ENCODE peak calls at places on chromosomes 6 and 20, in eight cellular contexts. L is SHP77, H is heart left ventricle, B is germinal center, I is NAMALWA, Y is AG08396, V is nucleus accumbens, J is glutamatergic neuron. G is an unnamed sample.

GRCh38 chr20:41366546-41367392 is at the start of gene EMILIN3:
- DNase-seq in L (no peak), H (no peak), B (no peak), I (no peak), Y (no peak), V (no peak), J (peak; percentile 72), G (peak; percentile 71)

GRCh38 chr6:156398371-156398770 is 378.8 kb upstream of the ARID1B start:
- DNase-seq in L (no peak), H (no peak), B (no peak), I (no peak), Y (no peak), V (no peak), J (no peak), G (no peak)

GRCh38 chr20:37414133-37414532 is 68.2 kb downstream of the SRC start:
- DNase-seq in L (no peak), H (no peak), B (no peak), I (no peak), Y (no peak), V (peak; percentile 51), J (no peak), G (no peak)

GRCh38 chr6:108288742-108289141 is 6.1 kb upstream of the AFG1L start:
- DNase-seq in L (no peak), H (no peak), B (no peak), I (no peak), Y (no peak), V (no peak), J (no peak), G (no peak)

GRCh38 chr6:81766482-81767069 is 14.1 kb upstream of the TENT5A start:
- DNase-seq in L (no peak), H (no peak), B (no peak), I (no peak), Y (peak; percentile 16), V (no peak), J (no peak), G (no peak)

GRCh38 chr6:166996406-166996805 is 2.8 kb upstream of the CEP43 start:
- DNase-seq in L (no peak), H (no peak), B (no peak), I (no peak), Y (no peak), V (no peak), J (no peak), G (no peak)

GRCh38 chr6:144094731-144095133 is 641 bp downstream of the SF3B5 start:
- DNase-seq in L (no peak), H (no peak), B (no peak), I (peak; percentile 5), Y (no peak), V (no peak), J (no peak), G (no peak)

GRCh38 chr20:58711266-58712051 is 18.9 kb downstream of the NPEPL1 start:
- DNase-seq in L (no peak), H (no peak), B (no peak), I (no peak), Y (peak; percentile 4), V (no peak), J (no peak), G (peak; percentile 45)

GRCh38 chr6:41965429-41966213 is 24.0 kb upstream of the CCND3 start:
- DNase-seq in L (no peak), H (no peak), B (no peak), I (no peak), Y (no peak), V (no peak), J (no peak), G (no peak)

GRCh38 chr20:39103305-39103704 is 141.2 kb downstream of the DHX35 start:
- DNase-seq in L (no peak), H (no peak), B (no peak), I (no peak), Y (no peak), V (no peak), J (no peak), G (no peak)

GRCh38 chr6:36590237-36590636 is 3.9 kb upstream of the SRSF3 start:
- DNase-seq in L (no peak), H (no peak), B (no peak), I (no peak), Y (peak; percentile 80), V (no peak), J (no peak), G (no peak)

GRCh38 chr6:106547556-106547955 is 81.7 kb downstream of the RTN4IP1 start:
- DNase-seq in L (no peak), H (no peak), B (no peak), I (no peak), Y (no peak), V (no peak), J (no peak), G (no peak)

GRCh38 chr6:56868687-56869086 is 86.2 kb upstream of the BEND6 start:
- DNase-seq in L (peak; percentile 13), H (no peak), B (no peak), I (no peak), Y (no peak), V (no peak), J (no peak), G (no peak)

GRCh38 chr6:107629545-107630147 is 139.7 kb downstream of the SOBP start:
- DNase-seq in L (peak; percentile 31), H (no peak), B (no peak), I (no peak), Y (no peak), V (no peak), J (no peak), G (no peak)

GRCh38 chr6:147055821-147056392 is 148.3 kb upstream of the STXBP5 start:
- DNase-seq in L (no peak), H (no peak), B (no peak), I (no peak), Y (no peak), V (no peak), J (no peak), G (no peak)

GRCh38 chr20:9344080-9344920 is 170.1 kb upstream of the LAMP5 start:
- DNase-seq in L (no peak), H (peak; percentile 38), B (no peak), I (no peak), Y (peak; percentile 12), V (no peak), J (no peak), G (no peak)

GRCh38 chr6:30219244-30219643 is 6.0 kb upstream of the TRIM26 start:
- DNase-seq in L (peak; percentile 63), H (no peak), B (peak; percentile 50), I (peak; percentile 79), Y (peak; percentile 70), V (peak; percentile 50), J (no peak), G (no peak)

GRCh38 chr6:39048481-39049399 is at the start of gene GLP1R:
- DNase-seq in L (no peak), H (no peak), B (peak; percentile 13), I (no peak), Y (no peak), V (no peak), J (peak; percentile 46), G (no peak)

GRCh38 chr6:134379086-134379485 is 61.2 kb upstream of the SGK1 start:
- DNase-seq in L (no peak), H (peak; percentile 27), B (peak; percentile 30), I (peak; percentile 39), Y (no peak), V (no peak), J (no peak), G (no peak)

GRCh38 chr20:13029687-13030510 is 21.1 kb downstream of the SPTLC3 start:
- DNase-seq in L (no peak), H (no peak), B (no peak), I (no peak), Y (peak; percentile 45), V (no peak), J (no peak), G (no peak)

GRCh38 chr6:112906737-112907136 is 559.6 kb downstream of the RFPL4B start:
- DNase-seq in L (peak; percentile 76), H (peak; percentile 27), B (no peak), I (no peak), Y (peak; percentile 15), V (no peak), J (no peak), G (no peak)

GRCh38 chr6:1609662-1610496 is at the start of gene FOXC1:
- DNase-seq in L (peak; percentile 79), H (peak; percentile 89), B (peak; percentile 80), I (no peak), Y (peak; percentile 99), V (peak; percentile 27), J (peak; percentile 78), G (peak; percentile 97)

G was measured in posterior vena cava.